ENCODE peak calls at places on chromosomes 6 and 20, in seven cellular contexts. K, G, L, F, P, T and O are unnamed samples.

GRCh38 chr6:1745814-1746213 is 136.1 kb downstream of the FOXC1 start:
- DNase-seq in K (no peak), G (no peak), L (no peak), F (no peak), P (no peak), T (no peak), O (no peak)

GRCh38 chr6:169326067-169326799 is 72.6 kb upstream of the THBS2 start:
- DNase-seq in K (peak), G (peak), L (no peak), F (peak), P (peak), T (no peak), O (no peak)

GRCh38 chr20:33650111-33650752 is 11.9 kb upstream of the C20orf144 start:
- DNase-seq in K (no peak), G (no peak), L (no peak), F (no peak), P (no peak), T (no peak), O (no peak)

GRCh38 chr6:140009286-140009685 is 634.8 kb upstream of the CITED2 start:
- DNase-seq in K (no peak), G (no peak), L (no peak), F (no peak), P (no peak), T (no peak), O (no peak)

GRCh38 chr6:158024566-158025297 is 43.1 kb downstream of the SYNJ2 start:
- DNase-seq in K (no peak), G (no peak), L (no peak), F (no peak), P (peak), T (no peak), O (no peak)

GRCh38 chr6:139373928-139374356 is 506 bp downstream of the CITED2 start:
- DNase-seq in K (no peak), G (no peak), L (peak), F (peak), P (no peak), T (peak), O (peak)

GRCh38 chr20:59063358-59064213 is 21.0 kb upstream of the PRELID3B start:
- DNase-seq in K (peak), G (peak), L (no peak), F (peak), P (peak), T (no peak), O (no peak)

GRCh38 chr6:4950849-4951533 is 52.8 kb downstream of the RPP40 start:
- DNase-seq in K (no peak), G (no peak), L (no peak), F (no peak), P (no peak), T (no peak), O (no peak)

GRCh38 chr6:4647414-4648365 is 128.5 kb upstream of the CDYL start:
- DNase-seq in K (peak), G (peak), L (peak), F (peak), P (peak), T (no peak), O (no peak)

GRCh38 chr20:48002517-48002970 is 217.3 kb upstream of the SULF2 start:
- DNase-seq in K (no peak), G (peak), L (peak), F (no peak), P (peak), T (peak), O (peak)

GRCh38 chr20:46118481-46119020 is 437 bp downstream of the CD40 start:
- DNase-seq in K (peak), G (no peak), L (no peak), F (no peak), P (no peak), T (no peak), O (peak)

GRCh38 chr6:113082691-113083090 is 735.6 kb downstream of the RFPL4B start:
- DNase-seq in K (no peak), G (peak), L (no peak), F (no peak), P (peak), T (no peak), O (no peak)

GRCh38 chr6:39018103-39018502 is 30.5 kb upstream of the GLP1R start:
- DNase-seq in K (no peak), G (no peak), L (no peak), F (no peak), P (no peak), T (no peak), O (no peak)

GRCh38 chr20:44495257-44495656 is 19.6 kb downstream of the TTPAL start:
- DNase-seq in K (no peak), G (peak), L (no peak), F (no peak), P (peak), T (no peak), O (no peak)

GRCh38 chr6:109854541-109855308 is 123.4 kb upstream of the GPR6 start:
- DNase-seq in K (no peak), G (no peak), L (no peak), F (no peak), P (no peak), T (no peak), O (no peak)

GRCh38 chr6:162963861-162964260 is 236.1 kb downstream of the PACRG start:
- DNase-seq in K (no peak), G (peak), L (no peak), F (no peak), P (peak), T (no peak), O (no peak)

DNA sequence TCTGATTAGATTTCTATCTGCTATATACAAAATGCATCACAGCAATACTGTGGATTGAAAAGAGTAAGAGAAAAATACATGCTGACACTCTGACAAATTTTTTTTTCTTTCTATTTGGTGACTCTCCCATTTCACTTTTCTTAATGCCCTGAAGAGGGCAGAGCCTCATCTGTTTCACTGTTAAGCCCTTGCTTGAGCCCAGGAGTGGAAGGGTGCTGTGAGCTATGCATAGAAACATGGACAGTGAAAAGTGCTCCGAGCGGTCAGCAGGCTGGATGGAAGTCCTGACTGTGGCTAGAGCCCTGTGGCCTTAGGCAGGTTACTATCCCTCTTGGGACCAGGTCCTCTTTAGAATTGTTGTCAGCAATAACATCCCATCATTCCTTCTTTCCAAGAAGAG is 17.4 kb upstream of the CSE1L start:
- DNase-seq in K (no peak), G (peak), L (no peak), F (no peak), P (peak), T (no peak), O (no peak)
- TF ChIP-seq CTCF in K (no peak), G (peak), L (peak), F (peak), P (peak), T (peak), O (no peak)

DNA sequence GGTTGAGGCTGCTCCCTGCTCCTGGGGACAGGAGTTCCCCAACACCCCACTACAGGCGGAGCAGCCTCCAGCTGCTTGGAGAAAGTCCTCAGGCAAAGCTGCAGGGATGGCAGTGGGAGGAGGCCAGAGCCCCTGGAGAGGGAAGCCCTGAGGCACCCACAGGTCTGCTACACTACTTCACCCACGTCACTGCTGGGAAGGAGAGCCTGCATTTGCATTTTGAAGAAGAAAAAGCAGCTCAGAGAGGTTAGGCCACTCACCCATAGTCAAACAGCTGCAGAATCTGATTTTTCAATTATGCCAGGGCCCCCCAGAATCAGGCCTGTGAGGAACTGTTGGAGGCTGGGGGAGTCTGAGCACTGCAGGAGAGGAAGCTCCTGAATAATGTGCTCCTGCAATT is 17.2 kb downstream of the BFSP1 start:
- DNase-seq in K (no peak), G (no peak), L (no peak), F (no peak), P (no peak), T (no peak), O (no peak)
- TF ChIP-seq CTCF in K (no peak), G (no peak), L (no peak), F (no peak), P (no peak), T (no peak), O (no peak)

GRCh38 chr6:33828452-33828763 is 24.6 kb upstream of the MLN start:
- DNase-seq in K (no peak), G (no peak), L (no peak), F (no peak), P (no peak), T (no peak), O (no peak)
- TF ChIP-seq CTCF in K (no peak), G (no peak), L (no peak), F (no peak), P (no peak), T (no peak), O (no peak)

GRCh38 chr6:134521116-134521501 is 203.2 kb upstream of the SGK1 start:
- DNase-seq in K (no peak), G (no peak), L (no peak), F (no peak), P (no peak), T (no peak), O (no peak)

GRCh38 chr6:134519456-134519855 is 201.5 kb upstream of the SGK1 start:
- DNase-seq in K (no peak), G (peak), L (no peak), F (no peak), P (peak), T (no peak), O (peak)

GRCh38 chr6:134517863-134518262 is 200.0 kb upstream of the SGK1 start:
- DNase-seq in K (no peak), G (peak), L (no peak), F (no peak), P (no peak), T (no peak), O (no peak)

GRCh38 chr6:134523051-134523450 is 205.1 kb upstream of the SGK1 start:
- DNase-seq in K (no peak), G (no peak), L (no peak), F (no peak), P (no peak), T (no peak), O (no peak)

GRCh38 chr6:134520181-134521115 is 202.5 kb upstream of the SGK1 start:
- DNase-seq in K (no peak), G (peak), L (no peak), F (no peak), P (peak), T (no peak), O (no peak)
- TF ChIP-seq CTCF in K (no peak), G (no peak), L (no peak), F (no peak), P (no peak), T (no peak), O (no peak)